ENCODE peak calls at places on chromosome 2, in four cellular contexts. V is nephron progenitor cell, C is amniotic stem cell, H is cardiac muscle cell. E is an unnamed sample.

GRCh38 chr2:236049981-236050380 is 118.2 kb downstream of the GBX2 start:
- DNase-seq in V (no peak), C (no peak), H (no peak), E (no peak)

GRCh38 chr2:38836801-38837200 is 38.9 kb downstream of the DHX57 start:
- DNase-seq in C (no peak), H (no peak), V (peak), E (no peak)

GRCh38 chr2:26401739-26402541 is at the start of gene DRC1:
- DNase-seq in V (peak), C (peak), H (peak), E (peak)

GRCh38 chr2:66189598-66189997 is 245.3 kb upstream of the MEIS1 start:
- DNase-seq in C (no peak), V (no peak), H (peak), E (no peak)

GRCh38 chr2:119011910-119012209 is 69.9 kb downstream of the MARCO start:
- DNase-seq in H (no peak), C (no peak), V (no peak), E (no peak)

GRCh38 chr2:171652411-171652775 is 34.9 kb upstream of the DYNC1I2 start:
- DNase-seq in H (no peak), C (no peak), V (no peak), E (no peak)

GRCh38 chr2:7812231-7812995 is 869.4 kb upstream of the ID2 start:
- DNase-seq in C (peak), H (peak), V (no peak), E (no peak)

GRCh38 chr2:151459368-151459767 is 49.7 kb downstream of the RIF1 start:
- DNase-seq in V (no peak), C (no peak), H (peak), E (no peak)

GRCh38 chr2:30984141-30984540 is 154.1 kb downstream of the GALNT14 start:
- DNase-seq in C (no peak), V (no peak), H (no peak), E (no peak)

GRCh38 chr2:74497777-74498499 is 1.5 kb downstream of the LBX2 start:
- DNase-seq in C (no peak), H (no peak), V (peak), E (peak)

GRCh38 chr2:168798076-168798887 is 4.2 kb upstream of the NOSTRIN start:
- DNase-seq in H (peak), C (no peak), V (no peak), E (peak)

GRCh38 chr2:175195012-175195411 is 13.5 kb upstream of the ATP5MC3 start:
- DNase-seq in H (no peak), V (no peak), C (no peak), E (no peak)

GRCh38 chr2:113829836-113830235 is 60.1 kb upstream of the ACTR3 start:
- DNase-seq in C (no peak), H (no peak), V (no peak), E (no peak)

GRCh38 chr2:4324531-4324930 is 621.2 kb downstream of the DCDC2C start:
- DNase-seq in H (no peak), C (no peak), V (no peak), E (no peak)

GRCh38 chr2:169329669-169330554 is 32.4 kb downstream of the LRP2 start:
- DNase-seq in V (no peak), C (no peak), H (no peak), E (no peak)

GRCh38 chr2:71690876-71691275 is 237.5 kb downstream of the DYSF start:
- DNase-seq in H (no peak), C (no peak), V (no peak), E (no peak)

GRCh38 chr2:8633735-8634313 is 48.0 kb upstream of the ID2 start:
- DNase-seq in V (no peak), H (peak), C (peak), E (no peak)

GRCh38 chr2:64485961-64486360 is 32.0 kb downstream of the LGALSL start:
- DNase-seq in H (peak), C (no peak), V (no peak), E (no peak)

GRCh38 chr2:48452108-48452507 is 77.8 kb upstream of the STON1 start:
- DNase-seq in V (no peak), C (no peak), H (no peak), E (peak)

GRCh38 chr2:239024226-239024625 is 176.3 kb downstream of the TWIST2 start:
- DNase-seq in V (no peak), C (no peak), H (no peak), E (no peak)

GRCh38 chr2:138373993-138374408 is 127.6 kb upstream of the SPOPL start:
- DNase-seq in C (peak), V (peak), H (peak), E (peak)

GRCh38 chr2:185643434-185643833 is 95.2 kb upstream of the FSIP2 start:
- DNase-seq in V (no peak), C (no peak), H (no peak), E (no peak)

GRCh38 chr2:58341047-58341446 is 99.9 kb upstream of the FANCL start:
- DNase-seq in C (no peak), V (no peak), H (no peak), E (no peak)

GRCh38 chr2:105593221-105593967 is 151.3 kb upstream of the NCK2 start:
- DNase-seq in H (no peak), V (no peak), C (no peak), E (no peak)

GRCh38 chr2:88024509-88024908 is 8.2 kb upstream of the RNU2-63P start:
- DNase-seq in H (no peak), C (no peak), V (peak), E (peak)

GRCh38 chr2:201260302-201260800 is at the start of gene CASP8:
- DNase-seq in H (peak), V (no peak), C (no peak), E (no peak)

GRCh38 chr2:43458002-43458628 is 137.7 kb downstream of the THADA start:
- DNase-seq in H (peak), V (no peak), C (no peak), E (no peak)

GRCh38 chr2:202161106-202161836 is 77.1 kb downstream of the SUMO1 start:
- DNase-seq in H (peak), V (no peak), C (no peak), E (no peak)

GRCh38 chr2:236168110-236169067 is at the start of gene GBX2:
- DNase-seq in C (peak), H (peak), V (peak), E (peak)

GRCh38 chr2:30981101-30981500 is 157.1 kb downstream of the GALNT14 start:
- DNase-seq in C (no peak), H (no peak), V (no peak), E (no peak)

GRCh38 chr2:103788875-103789715 is 1027.3 kb downstream of the TMEM182 start:
- DNase-seq in C (no peak), V (peak), H (no peak), E (peak)

E was measured in neural progenitor cell.